ENCODE peak calls at places on chromosomes 13 and 19, in nine cellular contexts. Q is lower lobe of right lung, R is neuronal stem cell, N is esophagus muscularis mucosa, W is WERI-Rb-1, X is right atrium auricular region, B is A549, J is cardiac muscle cell, T is gastrocnemius medialis. M is an unnamed sample.

GRCh38 chr13:33353210-33353609 is 67.7 kb upstream of the STARD13 start:
- DNase-seq in N (peak), Q (peak), R (no peak), J (no peak), X (peak), B (no peak), T (peak), W (peak), M (peak)

GRCh38 chr13:98691360-98691759 is 61.1 kb downstream of the SLC15A1 start:
- DNase-seq in J (no peak), N (no peak), R (no peak), T (no peak), Q (no peak), X (no peak), B (no peak), W (no peak), M (no peak)

GRCh38 chr13:43985437-43986051 is 105.8 kb downstream of the LACC1 start:
- DNase-seq in T (no peak), N (peak), W (no peak), J (no peak), R (no peak), B (no peak), X (no peak), Q (no peak), M (no peak)

GRCh38 chr13:82654851-82655517 is 1227.3 kb downstream of the SLITRK1 start:
- DNase-seq in T (peak), W (no peak), R (no peak), N (no peak), J (peak), Q (peak), B (no peak), X (peak), M (peak)

GRCh38 chr19:49681830-49682229 is 4.8 kb downstream of the PRMT1 start:
- DNase-seq in T (no peak), R (no peak), W (no peak), N (no peak), X (no peak), Q (no peak), B (no peak), J (no peak), M (no peak)

GRCh38 chr13:39051157-39051556 is 12.9 kb downstream of the NHLRC3 start:
- DNase-seq in R (peak), J (peak), Q (no peak), T (no peak), B (peak), W (no peak), X (no peak), N (no peak), M (no peak)

GRCh38 chr13:100297413-100297812 is 208.5 kb downstream of the PCCA start:
- DNase-seq in X (no peak), J (no peak), R (no peak), W (no peak), B (no peak), T (no peak), Q (no peak), N (no peak), M (no peak)

GRCh38 chr13:63516124-63516523 is 2100.5 kb upstream of the PCDH20 start:
- DNase-seq in W (no peak), Q (no peak), N (no peak), T (no peak), B (no peak), J (no peak), R (no peak), X (no peak), M (no peak)

GRCh38 chr19:50510700-50511068 is 307 bp downstream of the JOSD2 start:
- DNase-seq in W (no peak), Q (no peak), N (peak), R (no peak), J (peak), B (no peak), T (no peak), X (no peak), M (no peak)

GRCh38 chr13:112956516-112957294 is 12.3 kb upstream of the MCF2L start:
- DNase-seq in B (no peak), Q (no peak), T (no peak), N (no peak), W (no peak), R (peak), X (no peak), J (peak), M (no peak)

GRCh38 chr19:49997709-49998108 is 27.5 kb downstream of the VRK3 start:
- DNase-seq in T (no peak), X (no peak), B (peak), N (no peak), W (peak), Q (no peak), J (peak), R (no peak), M (no peak)

GRCh38 chr13:76225815-76226489 is 589.8 kb downstream of the LMO7 start:
- DNase-seq in J (peak), N (no peak), Q (no peak), B (no peak), T (peak), X (no peak), W (no peak), R (peak), M (peak)

GRCh38 chr13:24724714-24725113 is 39.3 kb upstream of the RNF17 start:
- DNase-seq in T (no peak), N (no peak), Q (no peak), B (no peak), W (no peak), R (no peak), J (no peak), X (no peak), M (no peak)

GRCh38 chr19:32471811-32472210 is 66.2 kb downstream of the DPY19L3 start:
- DNase-seq in T (no peak), B (no peak), Q (no peak), N (no peak), R (no peak), J (no peak), W (no peak), X (no peak), M (no peak)

GRCh38 chr13:101763191-101763590 is 310.7 kb downstream of the ITGBL1 start:
- DNase-seq in W (no peak), T (no peak), X (no peak), J (no peak), B (no peak), Q (no peak), R (no peak), N (no peak), M (no peak)

GRCh38 chr19:51986309-51987291 is at the start of gene ZNF350:
- DNase-seq in J (peak), B (peak), N (peak), T (peak), W (peak), R (peak), Q (peak), X (peak), M (peak)

GRCh38 chr13:26839682-26840081 is 79.1 kb upstream of the GPR12 start:
- DNase-seq in R (no peak), T (no peak), J (no peak), W (no peak), N (no peak), B (no peak), Q (no peak), X (peak), M (no peak)

GRCh38 chr13:86946734-86947133 is 724.4 kb upstream of the SLITRK5 start:
- DNase-seq in J (no peak), B (no peak), X (no peak), T (no peak), Q (no peak), W (no peak), N (no peak), R (no peak), M (no peak)

GRCh38 chr19:32387701-32388392 is 17.7 kb upstream of the DPY19L3 start:
- DNase-seq in X (no peak), B (no peak), N (no peak), Q (no peak), W (peak), J (peak), R (no peak), T (no peak), M (peak)

GRCh38 chr13:79775830-79776229 is 294.9 kb downstream of the NDFIP2 start:
- DNase-seq in Q (no peak), W (peak), X (no peak), R (peak), J (peak), T (no peak), N (no peak), B (peak), M (no peak)

GRCh38 chr13:26867451-26868067 is 107.0 kb upstream of the GPR12 start:
- DNase-seq in T (no peak), J (peak), B (peak), X (no peak), W (no peak), R (peak), Q (no peak), N (no peak), M (no peak)

GRCh38 chr13:66618702-66619101 is 611.4 kb downstream of the PCDH9 start:
- DNase-seq in Q (no peak), B (peak), T (no peak), W (no peak), X (no peak), N (no peak), J (peak), R (no peak), M (no peak)

GRCh38 chr19:49165865-49166301 is 8.3 kb downstream of the TRPM4 start:
- DNase-seq in T (no peak), X (no peak), J (no peak), Q (no peak), W (no peak), R (no peak), B (no peak), N (no peak), M (no peak)

GRCh38 chr19:1992759-1993260 is 22.7 kb downstream of the BTBD2 start:
- DNase-seq in R (no peak), W (no peak), T (no peak), X (no peak), Q (peak), B (peak), J (no peak), N (no peak), M (peak)

GRCh38 chr13:44800626-44801025 is 188.6 kb downstream of the NUFIP1 start:
- DNase-seq in W (no peak), X (no peak), R (no peak), T (no peak), N (no peak), B (no peak), J (no peak), Q (no peak), M (no peak)

GRCh38 chr13:99083976-99084375 is 106.1 kb upstream of the DOCK9 start:
- DNase-seq in J (no peak), T (no peak), N (no peak), W (no peak), B (no peak), R (no peak), Q (no peak), X (no peak), M (no peak)

GRCh38 chr19:47740866-47741519 is 4.4 kb upstream of the NOP53 start:
- DNase-seq in J (no peak), N (no peak), B (no peak), X (no peak), T (no peak), W (no peak), R (no peak), Q (no peak), M (no peak)

GRCh38 chr13:49746111-49746510 is 46.4 kb downstream of the KPNA3 start:
- DNase-seq in X (no peak), B (peak), T (no peak), Q (no peak), N (no peak), R (no peak), W (no peak), J (no peak), M (no peak)

GRCh38 chr13:76383671-76384461 is 502.3 kb downstream of the KCTD12 start:
- DNase-seq in T (peak), X (no peak), J (peak), W (no peak), B (peak), R (no peak), N (no peak), Q (no peak), M (peak)

GRCh38 chr13:87123987-87124784 is 547.0 kb upstream of the SLITRK5 start:
- DNase-seq in W (no peak), N (no peak), T (no peak), Q (no peak), B (peak), R (peak), X (no peak), J (peak), M (no peak)

GRCh38 chr19:5083547-5083965 is 114.6 kb downstream of the KDM4B start:
- DNase-seq in R (no peak), J (peak), X (peak), N (no peak), Q (no peak), B (no peak), T (no peak), W (no peak), M (peak)

GRCh38 chr13:44159633-44160279 is 213.9 kb upstream of the SERP2 start:
- DNase-seq in Q (no peak), R (no peak), N (no peak), T (no peak), W (no peak), B (peak), X (no peak), J (no peak), M (no peak)

GRCh38 chr19:45632468-45633196 is 6.6 kb downstream of the EML2 start:
- DNase-seq in R (peak), W (peak), N (no peak), Q (peak), X (peak), B (peak), T (peak), J (peak), M (peak)

GRCh38 chr13:48843630-48844380 is 131.9 kb upstream of the FNDC3A start:
- DNase-seq in J (no peak), T (no peak), W (no peak), R (no peak), N (peak), Q (no peak), X (no peak), B (no peak), M (no peak)

GRCh38 chr13:109666656-109667448 is 119.5 kb downstream of the IRS2 start:
- DNase-seq in T (no peak), X (no peak), W (peak), R (no peak), Q (no peak), B (peak), J (peak), N (peak), M (no peak)

GRCh38 chr13:99196466-99197256 is 4.0 kb upstream of the UBAC2 start:
- DNase-seq in B (no peak), J (no peak), W (no peak), N (no peak), T (no peak), Q (no peak), R (no peak), X (no peak), M (no peak)

GRCh38 chr19:36489920-36490415 is 607 bp upstream of the ZNF566 start:
- DNase-seq in W (peak), R (peak), N (no peak), B (peak), T (no peak), Q (peak), J (peak), X (peak), M (no peak)

DNA sequence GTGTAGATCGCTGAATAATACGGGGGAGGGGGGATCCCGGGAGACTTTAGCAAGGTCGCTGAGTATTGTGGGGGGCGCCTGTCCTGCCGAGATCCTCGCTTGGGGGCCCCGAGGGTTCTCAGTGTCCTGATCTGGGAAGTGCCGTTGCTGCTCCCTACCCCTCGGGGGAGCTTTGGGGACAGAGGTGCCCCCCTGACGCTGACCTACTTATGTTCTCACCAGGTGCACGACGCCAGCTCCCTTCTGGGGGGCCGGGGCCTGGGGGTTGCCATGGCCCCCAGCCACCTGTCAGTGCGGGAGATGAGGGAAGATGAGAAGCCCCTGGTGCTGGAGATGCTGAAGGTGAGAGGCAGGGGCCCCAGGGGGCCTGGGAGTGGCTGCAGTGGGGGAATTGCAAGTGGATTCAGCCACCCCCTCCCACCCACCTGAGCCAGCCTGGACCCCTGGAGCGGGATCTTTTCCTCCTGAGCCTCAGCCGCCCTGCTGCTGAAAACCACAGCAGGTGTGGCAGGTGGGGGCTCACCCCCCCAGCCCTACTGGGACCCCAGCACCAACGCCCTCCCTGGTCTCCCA is 537 bp downstream of the NAT14 start:
- DNase-seq in Q (no peak), N (no peak), B (no peak), T (no peak), R (no peak), X (no peak), J (no peak), W (peak), M (peak)
- H3K27ac ChIP-seq in Q (peak), N (peak), B (peak), T (peak), R (peak), X (peak), J (peak), W (peak), M (peak)

GRCh38 chr13:45849408-45849807 is 2.1 kb downstream of the SIAH3 start:
- DNase-seq in B (no peak), Q (no peak), R (no peak), W (no peak), J (no peak), X (no peak), T (no peak), N (no peak), M (no peak)

GRCh38 chr13:45851171-45851889 is at the start of gene SIAH3:
- DNase-seq in J (peak), T (no peak), W (peak), R (no peak), B (peak), X (no peak), Q (no peak), N (no peak), M (no peak)

GRCh38 chr13:45850020-45850613 is 1.4 kb downstream of the SIAH3 start:
- DNase-seq in J (no peak), B (no peak), W (peak), X (no peak), N (no peak), R (no peak), T (no peak), Q (no peak), M (no peak)

GRCh38 chr13:45846681-45847080 is 4.9 kb downstream of the SIAH3 start:
- DNase-seq in X (no peak), Q (no peak), B (no peak), T (no peak), N (no peak), R (no peak), W (no peak), J (no peak), M (no peak)

GRCh38 chr13:45847554-45848224 is 3.9 kb downstream of the SIAH3 start:
- DNase-seq in B (no peak), Q (no peak), R (no peak), N (no peak), T (no peak), J (peak), W (no peak), X (no peak), M (peak)
- H3K27ac ChIP-seq in B (no peak), Q (no peak), R (no peak), N (no peak), T (no peak), J (peak), W (no peak), X (no peak), M (no peak)

GRCh38 chr19:57362997-57363705 is at the start of the genes TRAPPC2B and ZNF547:
- DNase-seq in B (peak), N (peak), R (peak), W (peak), Q (peak), X (peak), T (peak), J (peak), M (peak)

GRCh38 chr19:57359300-57359699 is 4.1 kb upstream of the TRAPPC2B start:
- DNase-seq in N (no peak), R (no peak), J (no peak), W (no peak), X (no peak), Q (no peak), B (no peak), T (no peak), M (no peak)

GRCh38 chr19:57362419-57362818 is 932 bp upstream of the TRAPPC2B start:
- DNase-seq in Q (no peak), B (no peak), T (no peak), J (peak), W (no peak), N (no peak), X (no peak), R (no peak), M (no peak)

DNA sequence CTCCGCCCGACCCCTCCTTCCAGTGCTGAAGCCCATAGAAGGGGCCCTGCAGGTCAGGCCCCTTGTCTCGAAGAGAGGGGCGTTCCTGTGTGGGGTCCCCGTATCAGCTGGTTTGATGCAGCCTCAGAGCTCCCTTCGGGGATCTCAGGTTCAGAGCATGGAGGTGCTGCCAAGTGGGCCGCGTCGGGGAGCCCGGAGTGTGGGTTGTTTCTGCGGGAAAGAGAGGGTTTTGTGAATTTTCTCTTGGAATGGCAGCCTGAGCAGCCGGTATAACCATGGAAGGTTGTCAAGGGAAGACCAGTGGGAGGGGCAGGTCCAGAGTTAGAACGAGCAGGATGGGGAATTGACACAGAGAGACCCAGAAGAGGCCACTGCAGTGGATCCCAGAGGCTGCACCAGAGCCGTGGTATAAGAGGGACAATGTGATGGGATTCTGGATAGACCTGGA is 407 bp downstream of the TRAPPC2B start:
- DNase-seq in N (no peak), B (no peak), W (no peak), Q (no peak), T (no peak), R (no peak), J (peak), X (no peak), M (no peak)
- H3K27ac ChIP-seq in N (peak), B (peak), W (peak), Q (peak), T (peak), R (no peak), J (peak), X (peak), M (peak)

GRCh38 chr19:3527250-3527910 is 11.6 kb upstream of the TEKTIP1 start:
- DNase-seq in T (no peak), J (no peak), B (no peak), X (no peak), Q (no peak), W (no peak), N (no peak), R (no peak), M (no peak)
- H3K27ac ChIP-seq in T (no peak), J (no peak), B (no peak), X (no peak), Q (no peak), W (no peak), N (no peak), R (no peak), M (no peak)

GRCh38 chr19:3455960-3456601 is 24.2 kb downstream of the SMIM24 start:
- DNase-seq in X (no peak), R (no peak), B (peak), J (no peak), W (no peak), T (no peak), N (no peak), Q (no peak), M (no peak)
- H3K27ac ChIP-seq in X (no peak), R (no peak), B (peak), J (no peak), W (no peak), T (peak), N (peak), Q (no peak), M (peak)

DNA sequence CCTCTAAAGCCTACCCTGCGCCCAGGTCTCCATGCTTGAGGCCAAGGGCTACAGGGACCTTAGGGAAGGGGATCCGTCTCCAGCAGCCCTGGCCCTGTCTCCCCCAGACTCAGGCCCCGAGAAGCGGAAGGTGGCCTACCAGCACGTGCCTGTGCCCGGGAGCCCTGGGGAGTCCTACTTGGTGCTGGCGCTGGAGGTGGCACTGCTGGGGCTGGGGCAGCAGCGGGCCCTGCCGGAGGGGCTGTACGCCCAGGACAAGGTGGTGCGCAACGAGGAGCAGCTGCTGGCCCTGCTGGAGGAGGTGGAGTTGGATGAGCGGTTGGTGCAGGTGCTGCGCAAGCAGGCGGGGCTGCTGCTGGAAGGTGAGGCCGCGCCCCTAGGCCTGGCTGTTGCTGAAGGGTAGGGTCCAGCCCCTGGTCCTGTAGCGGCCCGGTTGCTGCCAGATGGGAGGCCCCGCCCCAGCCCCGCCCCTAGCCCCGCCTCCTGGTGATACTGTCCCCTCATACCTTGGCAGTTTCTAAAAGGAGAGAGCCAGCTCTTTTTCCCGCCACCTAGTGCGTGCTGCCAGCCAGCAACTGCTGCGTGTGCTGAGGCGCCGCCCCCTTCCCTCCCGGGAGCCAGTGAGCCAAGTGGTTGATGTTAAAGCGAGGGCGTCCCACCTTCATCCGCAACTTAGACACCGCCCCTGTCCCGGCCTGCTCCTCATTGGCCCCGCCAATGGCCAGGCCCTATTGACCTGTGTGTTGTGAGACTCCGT is 22.6 kb downstream of the ZSWIM4 start:
- DNase-seq in W (no peak), N (no peak), J (no peak), B (no peak), T (no peak), Q (peak), X (no peak), R (no peak), M (no peak)
- H3K27ac ChIP-seq in W (no peak), N (peak), J (no peak), B (no peak), T (no peak), Q (peak), X (no peak), R (peak), M (no peak)